ENCODE peak calls at places on chromosomes 3 and 15, in four cellular contexts. R is heart right ventricle; Q is CD8-positive, alpha-beta T cell; Z is coronary artery. Y is an unnamed sample.

GRCh38 chr3:30511524-30512278 is 94.7 kb upstream of the TGFBR2 start:
- DNase-seq in R (no peak), Q (no peak), Z (no peak), Y (no peak)

GRCh38 chr3:153096611-153097200 is 65.3 kb upstream of the RAP2B start:
- DNase-seq in R (no peak), Z (no peak), Q (no peak), Y (no peak)

GRCh38 chr15:67468431-67468830 is 52.5 kb upstream of the C15orf61 start:
- DNase-seq in Q (no peak), Z (no peak), R (no peak), Y (no peak)

GRCh38 chr15:57611938-57612337 is 20.2 kb downstream of the MYZAP start:
- DNase-seq in R (peak; percentile 54), Z (no peak), Q (no peak), Y (no peak)

GRCh38 chr15:25415217-25415616 is 23.6 kb downstream of the UBE3A start:
- DNase-seq in Q (no peak), Z (no peak), R (no peak), Y (no peak)

GRCh38 chr15:43550527-43551363 is 33.3 kb downstream of the MAP1A start:
- DNase-seq in Q (no peak), Z (no peak), R (no peak), Y (no peak)

GRCh38 chr3:184004483-184004882 is 13.2 kb downstream of the ABCC5 start:
- DNase-seq in Q (no peak), Z (no peak), R (peak; percentile 14), Y (no peak)

GRCh38 chr3:62368705-62369475 is 4.5 kb downstream of the FEZF2 start:
- DNase-seq in Q (no peak), Z (no peak), R (no peak), Y (no peak)

GRCh38 chr15:51193526-51193925 is 98.8 kb upstream of the TNFAIP8L3 start:
- DNase-seq in Z (no peak), Q (no peak), R (no peak), Y (no peak)

GRCh38 chr15:91908401-91908800 is 54.9 kb downstream of the SLCO3A1 start:
- DNase-seq in R (no peak), Q (no peak), Z (no peak), Y (no peak)

GRCh38 chr15:47288794-47289193 is 428.5 kb upstream of the SEMA6D start:
- DNase-seq in R (no peak), Q (no peak), Z (no peak), Y (no peak)

GRCh38 chr15:64857421-64857820 is 15.7 kb downstream of the PLEKHO2 start:
- DNase-seq in Q (no peak), R (no peak), Z (no peak), Y (no peak)

GRCh38 chr3:87771338-87772059 is 287.3 kb downstream of the CGGBP1 start:
- DNase-seq in Q (peak; percentile 53), R (peak; percentile 4), Z (no peak), Y (no peak)

GRCh38 chr15:64315136-64315661 is 40.8 kb downstream of the CSNK1G1 start:
- DNase-seq in Z (no peak), R (no peak), Q (no peak), Y (no peak)

GRCh38 chr15:60389261-60390077 is 8.3 kb downstream of the ANXA2 start:
- DNase-seq in R (no peak), Z (no peak), Q (no peak), Y (no peak)

GRCh38 chr3:165839296-165840076 is 2.3 kb upstream of the BCHE start:
- DNase-seq in R (no peak), Q (no peak), Z (no peak), Y (no peak)

GRCh38 chr15:70259030-70259424 is 161.3 kb upstream of the TLE3 start:
- DNase-seq in Q (peak; percentile 79), Z (no peak), R (peak; percentile 69), Y (peak; percentile 22)

GRCh38 chr3:30418443-30418842 is 188.0 kb upstream of the TGFBR2 start:
- DNase-seq in Q (no peak), Z (no peak), R (no peak), Y (no peak)

GRCh38 chr15:37517506-37517905 is 416.9 kb upstream of the TMCO5A start:
- DNase-seq in R (no peak), Z (no peak), Q (no peak), Y (no peak)

GRCh38 chr15:39247574-39247973 is 333.3 kb upstream of the THBS1 start:
- DNase-seq in R (no peak), Z (no peak), Q (no peak), Y (no peak)

GRCh38 chr3:127074900-127075360 is 92.0 kb downstream of the PLXNA1 start:
- DNase-seq in Q (no peak), Z (no peak), R (no peak), Y (no peak)

GRCh38 chr3:195388380-195388779 is 54.4 kb downstream of the ACAP2 start:
- DNase-seq in R (no peak), Q (no peak), Z (no peak), Y (no peak)

GRCh38 chr15:55281517-55282227 is 7.9 kb downstream of the RAB27A start:
- DNase-seq in Q (no peak), R (no peak), Z (no peak), Y (no peak)
- H3K27ac ChIP-seq in Q (no peak overlapping the region), R (no peak overlapping the region), Z (no peak overlapping the region), Y (no peak overlapping the region)

DNA sequence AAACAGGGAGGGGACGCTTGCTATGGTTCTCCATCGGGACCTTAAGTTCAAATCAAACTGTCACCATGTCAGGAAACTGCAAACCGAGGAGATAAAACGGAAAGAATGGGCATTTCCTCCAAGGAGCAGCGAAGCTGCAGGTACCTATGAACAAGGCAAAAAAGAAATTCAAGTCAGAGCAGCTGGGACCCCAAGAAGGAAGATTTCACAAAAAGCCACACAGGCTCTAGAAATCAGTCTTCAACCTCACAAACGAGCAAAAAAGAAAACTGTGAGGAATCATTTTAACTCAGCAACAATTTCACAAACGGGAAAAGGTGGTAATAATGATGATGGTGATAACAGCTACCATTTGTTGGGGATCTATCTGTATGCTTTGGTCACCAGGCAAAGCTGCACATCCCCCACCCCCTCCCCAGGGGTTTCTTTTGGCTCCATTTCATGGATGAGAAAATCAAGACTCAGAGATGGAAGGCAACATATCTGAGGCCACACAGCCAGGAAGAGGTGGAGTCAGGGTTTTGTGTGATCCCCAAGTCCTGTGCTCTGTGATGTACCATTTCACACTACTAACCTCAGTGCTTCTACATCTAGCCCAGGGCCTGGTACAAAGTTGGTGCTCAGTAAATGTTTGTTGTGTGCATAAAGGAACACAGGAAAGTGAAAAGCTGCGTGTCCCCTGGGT is 109.9 kb downstream of the IQSEC1 start:
- DNase-seq in R (no peak), Q (no peak), Z (no peak), Y (no peak)
- H3K27ac ChIP-seq in R (peak overlapping the region; percentile 47), Q (no peak overlapping the region), Z (no peak overlapping the region), Y (peak overlapping the region; percentile 46)

GRCh38 chr3:12280333-12280732 is 8.5 kb upstream of the PPARG start:
- DNase-seq in Q (no peak), Z (no peak), R (no peak), Y (no peak)
- H3K27ac ChIP-seq in Q (no peak overlapping the region), Z (no peak overlapping the region), R (no peak overlapping the region), Y (no peak overlapping the region)

GRCh38 chr15:75109021-75109690 is 85.8 kb downstream of the PPCDC start:
- DNase-seq in Z (no peak), R (no peak), Q (no peak), Y (no peak)

GRCh38 chr15:75100679-75101078 is 77.3 kb downstream of the PPCDC start:
- DNase-seq in Q (no peak), R (no peak), Z (no peak), Y (no peak)

GRCh38 chr15:75107905-75108838 is 84.8 kb downstream of the PPCDC start:
- DNase-seq in Z (no peak), R (no peak), Q (peak; percentile 63), Y (no peak)

GRCh38 chr15:75107509-75107904 is 84.1 kb downstream of the PPCDC start:
- DNase-seq in Z (no peak), Q (no peak), R (no peak), Y (no peak)

DNA sequence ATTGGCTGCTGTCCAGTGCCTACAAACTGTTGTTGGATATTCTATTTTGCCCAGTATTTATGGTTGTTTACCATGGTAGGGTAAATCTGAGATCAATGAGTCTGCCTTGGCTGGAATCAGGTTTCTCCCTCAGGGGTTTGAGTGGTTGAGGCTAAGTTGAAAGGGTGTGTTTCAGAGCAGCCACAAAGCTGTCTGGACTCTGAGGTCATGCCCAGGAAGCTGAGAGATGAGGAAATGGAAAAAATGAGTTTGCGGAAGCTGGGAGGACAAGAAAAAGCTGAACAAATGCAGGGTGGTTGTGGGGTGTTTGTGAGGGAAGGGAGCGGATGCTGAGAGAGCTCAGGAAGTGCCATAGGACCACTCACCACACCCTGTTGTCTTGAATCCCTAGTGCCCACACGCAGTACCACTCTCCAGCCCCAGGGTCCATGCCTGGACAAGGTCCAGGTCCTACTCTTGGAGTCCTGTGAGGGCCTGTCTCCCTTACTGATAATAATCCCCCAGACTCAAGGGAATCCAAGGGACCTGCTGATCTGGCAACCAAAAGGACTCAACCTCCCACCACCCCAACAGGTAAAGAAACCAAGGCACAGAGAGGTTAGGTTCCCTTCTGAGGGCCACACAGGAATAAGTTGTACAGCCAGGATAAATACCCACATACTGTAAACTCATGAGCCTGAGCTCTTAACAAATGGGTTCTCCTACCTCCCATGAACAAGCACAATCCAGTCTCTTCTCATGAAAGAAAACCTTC is 81.6 kb downstream of the PPCDC start:
- DNase-seq in R (peak; percentile 64), Q (no peak), Z (peak; percentile 74), Y (no peak)
- H3K27ac ChIP-seq in R (peak overlapping the region; percentile 57), Q (no peak overlapping the region), Z (no peak overlapping the region), Y (no peak overlapping the region)

GRCh38 chr3:61158152-61158551 is 93.1 kb downstream of the FHIT start:
- DNase-seq in R (no peak), Q (no peak), Z (no peak), Y (no peak)

GRCh38 chr3:61158676-61159075 is 92.6 kb downstream of the FHIT start:
- DNase-seq in Q (no peak), Z (no peak), R (no peak), Y (no peak)

GRCh38 chr3:61154788-61155187 is 96.5 kb downstream of the FHIT start:
- DNase-seq in R (no peak), Q (no peak), Z (no peak), Y (no peak)

GRCh38 chr3:61157414-61157813 is 93.8 kb downstream of the FHIT start:
- DNase-seq in R (no peak), Z (no peak), Q (no peak), Y (no peak)

GRCh38 chr3:61155701-61156292 is 95.5 kb downstream of the FHIT start:
- DNase-seq in Z (no peak), R (peak; percentile 21), Q (no peak), Y (no peak)
- H3K27ac ChIP-seq in Z (no peak overlapping the region), R (peak overlapping the region; percentile 30), Q (no peak overlapping the region), Y (no peak overlapping the region)

GRCh38 chr3:15262021-15262420 is 56.0 kb downstream of the CAPN7 start:
- DNase-seq in Q (no peak), Z (peak; percentile 67), R (no peak), Y (no peak)
- H3K27ac ChIP-seq in Q (no peak overlapping the region), Z (no peak overlapping the region), R (no peak overlapping the region), Y (no peak overlapping the region)